ENCODE peak calls at places on chromosomes 16 and 17, in four cellular contexts. H is astrocyte of the spinal cord, D is left cardiac atrium, C is AG08396. P is an unnamed sample.

GRCh38 chr16:8798174-8798527 is 512 bp downstream of the PMM2 start:
- DNase-seq in C (peak), H (peak), D (no peak), P (no peak)

GRCh38 chr16:67246081-67246944 is 968 bp downstream of the FHOD1 start:
- DNase-seq in D (peak), H (peak), C (peak), P (peak)

GRCh38 chr16:56691885-56692284 is 9.6 kb downstream of the MT1X start:
- DNase-seq in D (no peak), H (no peak), C (no peak), P (no peak)

GRCh38 chr17:50467114-50467854 is 1.4 kb downstream of the CHAD start:
- DNase-seq in C (no peak), H (no peak), D (no peak), P (no peak)

GRCh38 chr16:77763994-77764393 is 24.4 kb upstream of the VAT1L start:
- DNase-seq in D (no peak), C (no peak), H (peak), P (no peak)

GRCh38 chr16:79648846-79649245 is 48.3 kb upstream of the MAF start:
- DNase-seq in C (no peak), H (no peak), D (no peak), P (no peak)

GRCh38 chr16:69859105-69859969 is 91.8 kb upstream of the CLEC18A start:
- DNase-seq in H (no peak), C (no peak), D (peak), P (peak)

GRCh38 chr16:14309906-14310305 is 238.8 kb downstream of the MRTFB start:
- DNase-seq in H (peak), D (no peak), C (peak), P (no peak)

GRCh38 chr17:60468371-60468770 is 46.1 kb downstream of the CHCT1 start:
- DNase-seq in C (no peak), H (peak), D (no peak), P (no peak)

GRCh38 chr16:1194665-1195392 is 30.2 kb downstream of the TPSG1 start:
- DNase-seq in D (no peak), C (peak), H (no peak), P (no peak)

GRCh38 chr16:84416407-84417321 is 48.3 kb downstream of the ATP2C2 start:
- DNase-seq in C (no peak), D (no peak), H (no peak), P (no peak)

GRCh38 chr16:11672206-11673090 is 4.2 kb downstream of the SNN start:
- DNase-seq in D (no peak), H (no peak), C (no peak), P (peak)

GRCh38 chr16:88983157-88983556 is 6.2 kb upstream of the CBFA2T3 start:
- DNase-seq in H (no peak), D (no peak), C (no peak), P (no peak)

GRCh38 chr16:54633943-54634362 is 296.7 kb upstream of the IRX5 start:
- DNase-seq in D (peak), C (no peak), H (peak), P (no peak)

GRCh38 chr16:66988197-66988788 is at the start of gene CES4A:
- DNase-seq in D (no peak), H (no peak), C (no peak), P (no peak)

GRCh38 chr16:21158208-21159110 is at the start of gene LDAF1:
- DNase-seq in H (peak), C (peak), D (peak), P (peak)

GRCh38 chr16:75139498-75139897 is 8.8 kb upstream of the ZFP1 start:
- DNase-seq in H (no peak), C (no peak), D (no peak), P (no peak)

GRCh38 chr17:29110372-29110757 is 67.4 kb downstream of the PIPOX start:
- DNase-seq in C (no peak), H (no peak), D (no peak), P (no peak)

GRCh38 chr17:1779571-1780074 is 17.8 kb downstream of the SERPINF1 start:
- DNase-seq in C (peak), D (peak), H (peak), P (peak)

GRCh38 chr16:85564277-85565051 is 48.7 kb upstream of the GSE1 start:
- DNase-seq in H (no peak), D (no peak), C (no peak), P (no peak)

GRCh38 chr16:19137621-19138128 is 23.9 kb downstream of the ITPRIPL2 start:
- DNase-seq in C (no peak), H (peak), D (no peak), P (no peak)

P was measured in heart left ventricle.